ENCODE peak calls at places on chromosomes 13 and 19, in six cellular contexts. C is heart left ventricle, A is vagina, W is mammary epithelial cell, V is heart right ventricle, K is RWPE1. U is an unnamed sample.

GRCh38 chr19:4437103-4437502 is 20.5 kb downstream of the UBXN6 start:
- DNase-seq in C (no peak), A (no peak), W (no peak), V (no peak), K (no peak), U (no peak)

GRCh38 chr13:71873418-71874276 is 6.6 kb upstream of the DACH1 start:
- DNase-seq in C (no peak), A (no peak), W (no peak), V (no peak), K (no peak), U (no peak)

GRCh38 chr13:36526897-36527296 is 94.6 kb downstream of the CCNA1 start:
- DNase-seq in C (no peak), A (no peak), W (peak; percentile 47), V (no peak), K (no peak), U (no peak)

GRCh38 chr13:69374036-69374435 is 733.6 kb upstream of the ATXN8OS start:
- DNase-seq in C (no peak), A (no peak), W (no peak), V (no peak), K (no peak), U (no peak)

GRCh38 chr19:45331411-45331810 is 8.7 kb upstream of the CKM start:
- DNase-seq in C (no peak), A (no peak), W (no peak), V (no peak), K (no peak), U (no peak)

GRCh38 chr19:35029737-35030256 is 473 bp upstream of the SCN1B start:
- DNase-seq in C (no peak), A (no peak), W (peak; percentile 8), V (no peak), K (no peak), U (no peak)

GRCh38 chr13:113275387-113275786 is 21.7 kb upstream of the LAMP1 start:
- DNase-seq in C (no peak), A (no peak), W (peak; percentile 51), V (no peak), K (peak; percentile 51), U (no peak)

GRCh38 chr13:84399320-84400085 is 517.2 kb upstream of the SLITRK1 start:
- DNase-seq in C (no peak), A (no peak), W (no peak), V (no peak), K (no peak), U (no peak)

GRCh38 chr19:38033658-38034150 is 126.7 kb downstream of the SIPA1L3 start:
- DNase-seq in C (no peak), A (no peak), W (no peak), V (no peak), K (no peak), U (no peak)

GRCh38 chr19:58154287-58154678 is 3.7 kb upstream of the ZNF329 start:
- DNase-seq in C (peak; percentile 41), A (no peak), W (peak; percentile 29), V (peak; percentile 37), K (peak; percentile 4), U (peak; percentile 2)

GRCh38 chr19:30602661-30603322 is 230.6 kb downstream of the ZNF536 start:
- DNase-seq in C (no peak), A (peak; percentile 22), W (no peak), V (no peak), K (no peak), U (no peak)

GRCh38 chr13:77781804-77782203 is 84.3 kb downstream of the SLAIN1 start:
- DNase-seq in C (no peak), A (no peak), W (no peak), V (peak; percentile 21), K (no peak), U (no peak)

GRCh38 chr13:96238861-96239260 is 149.0 kb downstream of the HS6ST3 start:
- DNase-seq in C (no peak), A (no peak), W (peak; percentile 60), V (no peak), K (no peak), U (no peak)

GRCh38 chr13:114129649-114130062 is 2.8 kb downstream of the RASA3 start:
- DNase-seq in C (no peak), A (no peak), W (no peak), V (no peak), K (no peak), U (no peak)

GRCh38 chr19:4724252-4724514 is 541 bp upstream of the DPP9 start:
- DNase-seq in C (no peak), A (no peak), W (no peak), V (peak; percentile 46), K (no peak), U (no peak)

GRCh38 chr13:27791146-27791900 is 960 bp upstream of the GSX1 start:
- DNase-seq in C (no peak), A (no peak), W (no peak), V (no peak), K (no peak), U (no peak)

GRCh38 chr13:49584771-49585182 is 581 bp downstream of the RCBTB1 start:
- DNase-seq in C (no peak), A (no peak), W (no peak), V (no peak), K (no peak), U (no peak)

GRCh38 chr13:26051231-26052135 is at the start of gene SHISA2:
- DNase-seq in C (peak; percentile 25), A (no peak), W (peak; percentile 66), V (no peak), K (peak; percentile 58), U (no peak)

GRCh38 chr13:65946387-65946786 is 1283.7 kb downstream of the PCDH9 start:
- DNase-seq in C (no peak), A (no peak), W (no peak), V (no peak), K (no peak), U (no peak)

GRCh38 chr13:75402787-75403186 is 79.2 kb downstream of the TBC1D4 start:
- DNase-seq in C (peak; percentile 67), A (no peak), W (no peak), V (peak; percentile 71), K (no peak), U (peak; percentile 31)

GRCh38 chr13:20430296-20430695 is 95.4 kb downstream of the CRYL1 start:
- DNase-seq in C (no peak), A (no peak), W (no peak), V (no peak), K (no peak), U (no peak)

GRCh38 chr19:45515081-45515624 is 7.9 kb downstream of the VASP start:
- DNase-seq in C (peak; percentile 75), A (no peak), W (no peak), V (peak; percentile 65), K (no peak), U (peak; percentile 27)

GRCh38 chr13:40175639-40176038 is 490.8 kb downstream of the FOXO1 start:
- DNase-seq in C (no peak), A (no peak), W (no peak), V (no peak), K (no peak), U (no peak)

GRCh38 chr19:19466201-19466600 is 49.1 kb downstream of the TSSK6 start:
- DNase-seq in C (no peak), A (no peak), W (no peak), V (no peak), K (no peak), U (no peak)

GRCh38 chr19:1566392-1567115 is 1.6 kb downstream of the MEX3D start:
- DNase-seq in C (peak; percentile 76), A (no peak), W (peak; percentile 77), V (peak; percentile 74), K (peak; percentile 62), U (peak; percentile 72)
- H3K27ac ChIP-seq in C (peak overlapping the region; percentile 83), A (peak overlapping the region; percentile 78), W (peak overlapping the region; percentile 60), V (peak overlapping the region; percentile 82), K (peak overlapping the region; percentile 89), U (peak overlapping the region; percentile 84)

DNA sequence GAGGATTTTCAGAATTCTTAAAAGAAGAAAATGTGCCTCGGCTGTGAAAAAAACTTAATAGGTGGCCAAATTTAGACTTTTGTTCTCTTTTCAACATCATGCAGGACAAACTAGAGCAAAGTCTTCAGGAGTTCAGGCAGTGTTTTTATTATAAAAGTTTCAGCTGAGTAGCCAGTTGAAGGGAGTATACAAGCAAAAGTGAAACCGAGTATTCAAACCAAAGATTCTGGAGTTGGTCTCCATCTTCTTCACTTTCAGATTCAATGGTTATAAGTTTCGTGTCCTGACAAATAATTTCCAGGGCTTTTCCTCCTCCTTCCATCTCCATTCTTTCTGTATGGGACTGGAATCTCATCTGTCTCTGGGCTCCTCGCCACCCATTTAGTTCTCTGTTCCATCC is 379.7 kb downstream of the GPC5 start:
- DNase-seq in C (no peak), A (no peak), W (no peak), V (no peak), K (no peak), U (no peak)
- H3K27ac ChIP-seq in C (no peak overlapping the region), A (no peak overlapping the region), W (no peak overlapping the region), V (no peak overlapping the region), K (no peak overlapping the region), U (no peak overlapping the region)

DNA sequence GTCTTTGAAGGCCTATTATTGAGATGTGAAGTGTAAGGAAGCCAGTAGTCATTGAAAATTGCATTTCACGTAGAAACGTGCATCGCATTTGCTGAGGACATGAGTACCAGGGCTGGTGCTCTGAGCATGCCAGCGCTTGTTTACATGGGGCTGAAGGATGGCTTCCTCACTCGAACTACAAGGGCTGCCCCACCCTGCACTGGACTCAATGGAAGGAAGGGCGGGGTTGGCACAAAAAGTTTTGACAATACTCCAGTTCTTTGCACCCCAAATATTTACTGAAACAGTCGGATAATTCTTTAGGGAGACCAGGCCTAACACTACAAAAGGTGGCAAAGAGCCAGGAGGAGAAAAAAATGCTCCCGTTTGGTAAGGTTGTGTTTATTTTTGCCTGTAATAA is 28.9 kb upstream of the MED4 start:
- DNase-seq in C (no peak), A (no peak), W (no peak), V (peak; percentile 21), K (peak; percentile 9), U (no peak)
- H3K27ac ChIP-seq in C (peak overlapping the region; percentile 88), A (peak overlapping the region; percentile 86), W (no peak overlapping the region), V (peak overlapping the region; percentile 92), K (peak overlapping the region; percentile 51), U (no peak overlapping the region)

GRCh38 chr13:99967884-99968520 is 3.6 kb downstream of the ZIC5 start:
- DNase-seq in C (no peak), A (no peak), W (no peak), V (no peak), K (no peak), U (no peak)

GRCh38 chr13:99970761-99971575 is 599 bp downstream of the ZIC5 start:
- DNase-seq in C (no peak), A (no peak), W (no peak), V (no peak), K (no peak), U (no peak)

GRCh38 chr13:99969934-99970760 is 1.4 kb downstream of the ZIC5 start:
- DNase-seq in C (no peak), A (no peak), W (peak; percentile 27), V (no peak), K (no peak), U (no peak)

GRCh38 chr13:99968521-99969367 is 2.8 kb downstream of the ZIC5 start:
- DNase-seq in C (no peak), A (no peak), W (no peak), V (no peak), K (no peak), U (no peak)

DNA sequence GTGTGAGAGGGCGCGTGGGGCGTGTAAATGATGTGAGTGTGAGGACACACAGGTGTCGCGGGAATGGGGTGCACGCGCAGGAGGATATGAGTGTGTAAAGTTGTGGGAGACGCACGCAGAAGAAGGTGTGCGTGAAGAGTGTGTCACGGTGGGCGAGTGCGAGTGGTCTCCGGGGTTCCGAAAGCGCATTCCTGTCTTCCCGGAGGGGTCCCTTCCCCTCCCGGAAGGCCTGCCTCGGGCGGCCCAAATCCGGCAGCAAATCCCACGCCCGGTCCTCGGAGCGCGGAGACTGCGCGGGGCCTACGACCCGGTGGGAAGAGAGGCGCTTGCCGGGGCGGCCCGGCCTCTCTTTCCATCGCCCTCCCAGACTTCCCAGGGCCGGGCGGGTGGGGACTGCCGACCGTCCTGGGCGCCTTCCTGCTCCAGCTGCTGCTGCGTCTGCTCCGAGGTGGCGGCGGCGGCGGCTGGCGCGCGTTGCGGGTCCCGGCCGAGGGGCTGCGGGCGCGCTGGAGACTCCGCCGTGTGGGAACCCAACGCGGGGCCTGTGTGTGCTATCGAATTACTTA is 2.1 kb downstream of the ZIC5 start:
- DNase-seq in C (no peak), A (no peak), W (no peak), V (no peak), K (no peak), U (no peak)
- H3K27ac ChIP-seq in C (no peak overlapping the region), A (no peak overlapping the region), W (no peak overlapping the region), V (no peak overlapping the region), K (no peak overlapping the region), U (peak overlapping the region; percentile 55)